ENCODE peak calls at places on chromosome 6, in five cellular contexts. Q is CD8-positive, alpha-beta T cell; U is B cell; S is tibial artery; O is IMR-90. G is an unnamed sample.

GRCh38 chr6:3663081-3663480 is 88.4 kb downstream of the PXDC1 start:
- DNase-seq in Q (no peak), U (no peak), S (no peak), O (no peak), G (no peak)

GRCh38 chr6:129432738-129433137 is 277.2 kb downstream of the ARHGAP18 start:
- DNase-seq in Q (no peak), U (no peak), S (no peak), O (peak), G (no peak)

GRCh38 chr6:166957087-166957804 is 896 bp upstream of the RNASET2 start:
- DNase-seq in Q (peak), U (no peak), S (peak), O (no peak), G (no peak)

GRCh38 chr6:129369737-129370136 is 340.2 kb downstream of the ARHGAP18 start:
- DNase-seq in Q (no peak), U (no peak), S (no peak), O (no peak), G (no peak)

GRCh38 chr6:138287144-138287955 is 69.1 kb upstream of the PBOV1 start:
- DNase-seq in Q (peak), U (peak), S (no peak), O (no peak), G (no peak)

GRCh38 chr6:137571854-137572253 is 77.7 kb upstream of the OLIG3 start:
- DNase-seq in Q (peak), U (peak), S (no peak), O (peak), G (no peak)

GRCh38 chr6:69729870-69730449 is 66.8 kb downstream of the LMBRD1 start:
- DNase-seq in Q (no peak), U (no peak), S (no peak), O (peak), G (no peak)

GRCh38 chr6:112235956-112236355 is 18.4 kb downstream of the LAMA4 start:
- DNase-seq in Q (peak), U (no peak), S (no peak), O (peak), G (no peak)

GRCh38 chr6:2028457-2029038 is 216.9 kb downstream of the GMDS start:
- DNase-seq in Q (no peak), U (peak), S (no peak), O (no peak), G (no peak)

GRCh38 chr6:131694832-131695426 is 6.3 kb downstream of the OR2A4 start:
- DNase-seq in Q (no peak), U (no peak), S (no peak), O (peak), G (no peak)

GRCh38 chr6:46998436-46999017 is 43.6 kb downstream of the ADGRF1 start:
- DNase-seq in Q (no peak), U (no peak), S (no peak), O (no peak), G (no peak)

GRCh38 chr6:14441371-14441781 is 323.8 kb downstream of the CD83 start:
- DNase-seq in Q (no peak), U (no peak), S (no peak), O (peak), G (no peak)

GRCh38 chr6:44580901-44581300 is 193.4 kb downstream of the CDC5L start:
- DNase-seq in Q (no peak), U (no peak), S (no peak), O (peak), G (no peak)

GRCh38 chr6:31497595-31498476 is at the start of gene MICB:
- DNase-seq in Q (peak), U (peak), S (peak), O (peak), G (peak)

GRCh38 chr6:143090314-143091044 is 29.8 kb downstream of the AIG1 start:
- DNase-seq in Q (no peak), U (no peak), S (no peak), O (no peak), G (no peak)

GRCh38 chr6:52125572-52125971 is 38.2 kb upstream of the PKHD1 start:
- DNase-seq in Q (no peak), U (no peak), S (no peak), O (no peak), G (no peak)

GRCh38 chr6:52233975-52234823 is 10.1 kb downstream of the IL17F start:
- DNase-seq in Q (no peak), U (no peak), S (no peak), O (peak), G (no peak)

GRCh38 chr6:44630125-44631028 is 242.9 kb downstream of the CDC5L start:
- DNase-seq in Q (no peak), U (no peak), S (no peak), O (peak), G (no peak)

GRCh38 chr6:54891536-54891935 is 45.0 kb downstream of the FAM83B start:
- DNase-seq in Q (no peak), U (no peak), S (no peak), O (peak), G (no peak)

GRCh38 chr6:28589234-28589951 is 63.7 kb downstream of the GPX5 start:
- DNase-seq in Q (no peak), U (no peak), S (no peak), O (peak), G (peak)

GRCh38 chr6:131844243-131844841 is 36.5 kb downstream of the ENPP1 start:
- DNase-seq in Q (no peak), U (no peak), S (no peak), O (peak), G (no peak)

GRCh38 chr6:72245565-72245964 is 359.2 kb downstream of the RIMS1 start:
- DNase-seq in Q (no peak), U (no peak), S (no peak), O (peak), G (no peak)

GRCh38 chr6:1091905-1092304 is 220.0 kb upstream of the FOXQ1 start:
- DNase-seq in Q (no peak), U (no peak), S (no peak), O (no peak), G (no peak)

GRCh38 chr6:7146079-7146828 is 38.5 kb downstream of the RREB1 start:
- DNase-seq in Q (peak), U (no peak), S (peak), O (peak), G (no peak)

GRCh38 chr6:498795-499231 is 107.3 kb downstream of the IRF4 start:
- DNase-seq in Q (peak), U (no peak), S (no peak), O (peak), G (no peak)

GRCh38 chr6:122014961-122015360 is 384.5 kb upstream of the HSF2 start:
- DNase-seq in Q (no peak), U (no peak), S (no peak), O (peak), G (no peak)

GRCh38 chr6:74899416-74899815 is 306.4 kb downstream of the COL12A1 start:
- DNase-seq in Q (no peak), U (no peak), S (no peak), O (peak), G (no peak)

GRCh38 chr6:20875369-20875963 is 341.2 kb downstream of the CDKAL1 start:
- DNase-seq in Q (no peak), U (no peak), S (no peak), O (peak), G (no peak)

GRCh38 chr6:149012040-149012545 is 265.3 kb downstream of the UST start:
- DNase-seq in Q (no peak), U (no peak), S (no peak), O (peak), G (no peak)

DNA sequence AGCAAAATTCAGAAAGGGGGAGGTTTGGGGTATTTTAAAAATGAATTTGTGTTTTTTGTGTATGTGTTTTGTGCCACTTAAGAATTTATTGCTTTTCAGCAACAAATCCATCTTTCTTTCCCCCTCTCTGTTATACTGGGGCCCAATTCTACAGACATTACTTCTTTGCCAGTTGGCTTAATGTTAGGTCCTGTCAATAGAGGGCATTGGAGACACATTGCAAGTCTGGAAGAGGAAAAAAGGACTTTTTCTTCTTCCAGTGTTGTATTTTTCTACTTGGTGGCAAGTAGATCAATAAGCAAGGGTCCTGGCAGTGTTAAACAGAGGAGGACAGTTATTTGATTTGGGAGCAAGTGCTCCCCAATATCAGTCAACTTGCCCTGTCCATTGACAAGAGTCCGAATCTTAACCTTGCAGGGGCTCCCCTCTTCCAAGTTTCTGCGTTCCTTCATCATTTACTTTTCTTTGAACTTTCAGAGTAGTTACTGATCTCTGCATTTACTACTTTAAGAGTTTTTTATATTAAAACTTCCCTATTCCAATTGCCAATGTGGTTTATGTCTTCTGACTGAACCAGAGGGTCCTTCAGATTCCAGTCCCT is 23.4 kb downstream of the SCML4 start:
- DNase-seq in Q (no peak), U (no peak), S (no peak), O (no peak), G (no peak)
- TF ChIP-seq CTCF in Q (peak), U (peak), S (no peak), O (peak), G (peak)

DNA sequence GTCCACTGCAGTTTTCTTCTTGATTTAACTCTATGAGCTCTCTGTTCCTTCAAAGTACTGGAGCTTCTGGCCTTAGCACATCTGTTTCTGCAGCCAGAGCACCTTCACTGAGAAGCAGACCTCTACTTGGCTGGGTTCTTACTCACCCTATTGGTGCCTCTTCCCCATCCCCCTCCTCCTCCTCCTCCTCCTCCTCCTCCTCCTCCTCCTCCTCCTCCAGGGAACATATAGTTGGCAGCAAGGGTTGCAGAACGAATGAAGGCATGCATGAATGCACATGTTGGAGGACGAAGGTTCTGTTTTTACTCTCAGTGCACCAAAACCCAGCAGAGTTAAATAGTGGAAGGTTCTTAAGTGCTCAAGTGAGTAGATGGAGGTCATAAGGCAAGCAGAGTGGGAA is 141.0 kb upstream of the ESR1 start:
- DNase-seq in Q (no peak), U (no peak), S (no peak), O (no peak), G (no peak)
- TF ChIP-seq CTCF in Q (no peak), U (no peak), S (no peak), O (no peak), G (no peak)

DNA sequence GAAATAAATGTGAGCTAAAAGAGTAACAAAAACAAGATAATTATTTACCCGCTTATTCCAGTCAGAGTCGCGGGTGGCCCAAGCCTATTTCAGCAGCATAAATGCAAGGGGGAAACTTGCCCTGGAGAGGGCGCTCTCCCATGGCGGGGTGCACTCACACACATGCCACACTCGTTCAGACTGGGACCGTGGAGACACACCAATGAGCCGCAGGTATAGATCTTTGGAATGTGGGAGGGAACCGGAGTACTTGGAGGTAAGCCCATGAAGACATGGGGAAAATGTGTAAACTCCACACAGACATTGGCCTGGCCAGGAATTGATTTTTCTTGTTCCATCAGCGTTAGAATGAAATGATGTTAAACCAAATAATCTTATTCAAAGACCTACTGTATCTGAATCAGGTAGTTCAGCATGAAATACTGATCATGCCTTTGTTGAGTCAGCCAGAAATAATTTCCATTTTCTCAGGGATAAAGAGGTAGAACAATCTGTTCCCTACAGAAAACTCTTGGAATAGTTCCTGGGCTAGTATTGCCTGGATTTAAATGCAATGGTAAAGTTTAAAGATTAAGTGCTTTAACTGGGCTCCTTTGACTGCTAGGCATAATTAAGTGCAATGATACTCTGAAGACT is 191.5 kb downstream of the MCHR2 start:
- DNase-seq in Q (no peak), U (no peak), S (no peak), O (no peak), G (no peak)
- TF ChIP-seq CTCF in Q (no peak), U (no peak), S (no peak), O (no peak), G (no peak)

GRCh38 chr6:116099036-116099435 is 1.6 kb upstream of the NT5DC1 start:
- DNase-seq in Q (no peak), U (no peak), S (no peak), O (no peak), G (no peak)

GRCh38 chr6:116102856-116103255 is 2.2 kb downstream of the NT5DC1 start:
- DNase-seq in Q (no peak), U (no peak), S (no peak), O (no peak), G (no peak)

GRCh38 chr6:116101298-116101718 is 655 bp downstream of the NT5DC1 start:
- DNase-seq in Q (no peak), U (no peak), S (peak), O (no peak), G (no peak)

GRCh38 chr6:116101790-116102189 is 1.1 kb downstream of the NT5DC1 start:
- DNase-seq in Q (no peak), U (no peak), S (no peak), O (no peak), G (no peak)

GRCh38 chr6:116100419-116101297 is at the start of gene NT5DC1:
- DNase-seq in Q (peak), U (peak), S (peak), O (peak), G (peak)
- TF ChIP-seq CTCF in Q (peak), U (peak), S (peak), O (no peak), G (peak)

GRCh38 chr6:79431469-79431868 is 105.8 kb downstream of the LCA5 start:
- DNase-seq in Q (no peak), U (no peak), S (no peak), O (no peak), G (no peak)
- TF ChIP-seq CTCF in Q (no peak), U (no peak), S (no peak), O (no peak), G (no peak)

DNA sequence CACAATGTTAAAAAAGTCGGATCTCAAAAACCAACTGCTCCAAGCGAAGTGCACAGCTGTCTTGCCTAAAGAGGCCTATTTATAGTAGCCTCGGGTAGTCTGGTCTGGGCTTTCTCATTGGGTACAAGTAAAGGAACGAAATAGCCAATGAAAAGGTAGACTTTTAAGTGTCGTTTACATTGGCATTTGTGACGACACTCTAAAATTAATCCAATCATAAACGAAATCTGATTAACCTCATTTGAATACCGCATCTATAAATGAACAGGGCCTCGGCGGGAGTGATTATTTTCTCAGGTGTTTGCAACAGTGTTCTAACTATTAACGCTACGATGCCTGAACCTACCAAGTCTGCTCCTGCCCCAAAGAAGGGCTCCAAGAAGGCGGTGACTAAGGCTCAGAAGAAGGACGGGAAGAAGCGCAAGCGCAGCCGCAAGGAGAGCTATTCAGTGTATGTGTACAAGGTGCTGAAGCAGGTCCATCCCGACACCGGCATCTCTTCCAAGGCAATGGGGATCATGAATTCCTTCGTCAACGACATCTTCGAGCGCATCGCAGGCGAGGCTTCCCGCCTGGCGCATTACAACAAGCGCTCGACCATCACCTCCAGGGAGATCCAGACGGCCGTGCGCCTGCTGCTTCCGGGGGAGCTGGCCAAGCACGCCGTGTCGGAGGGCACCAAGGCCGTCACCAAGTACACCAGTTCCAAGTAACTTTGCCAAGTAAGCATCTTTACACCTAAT is 70.8 kb downstream of the HFE start:
- DNase-seq in Q (peak), U (peak), S (peak), O (peak), G (peak)
- TF ChIP-seq CTCF in Q (no peak), U (no peak), S (no peak), O (no peak), G (no peak)

DNA sequence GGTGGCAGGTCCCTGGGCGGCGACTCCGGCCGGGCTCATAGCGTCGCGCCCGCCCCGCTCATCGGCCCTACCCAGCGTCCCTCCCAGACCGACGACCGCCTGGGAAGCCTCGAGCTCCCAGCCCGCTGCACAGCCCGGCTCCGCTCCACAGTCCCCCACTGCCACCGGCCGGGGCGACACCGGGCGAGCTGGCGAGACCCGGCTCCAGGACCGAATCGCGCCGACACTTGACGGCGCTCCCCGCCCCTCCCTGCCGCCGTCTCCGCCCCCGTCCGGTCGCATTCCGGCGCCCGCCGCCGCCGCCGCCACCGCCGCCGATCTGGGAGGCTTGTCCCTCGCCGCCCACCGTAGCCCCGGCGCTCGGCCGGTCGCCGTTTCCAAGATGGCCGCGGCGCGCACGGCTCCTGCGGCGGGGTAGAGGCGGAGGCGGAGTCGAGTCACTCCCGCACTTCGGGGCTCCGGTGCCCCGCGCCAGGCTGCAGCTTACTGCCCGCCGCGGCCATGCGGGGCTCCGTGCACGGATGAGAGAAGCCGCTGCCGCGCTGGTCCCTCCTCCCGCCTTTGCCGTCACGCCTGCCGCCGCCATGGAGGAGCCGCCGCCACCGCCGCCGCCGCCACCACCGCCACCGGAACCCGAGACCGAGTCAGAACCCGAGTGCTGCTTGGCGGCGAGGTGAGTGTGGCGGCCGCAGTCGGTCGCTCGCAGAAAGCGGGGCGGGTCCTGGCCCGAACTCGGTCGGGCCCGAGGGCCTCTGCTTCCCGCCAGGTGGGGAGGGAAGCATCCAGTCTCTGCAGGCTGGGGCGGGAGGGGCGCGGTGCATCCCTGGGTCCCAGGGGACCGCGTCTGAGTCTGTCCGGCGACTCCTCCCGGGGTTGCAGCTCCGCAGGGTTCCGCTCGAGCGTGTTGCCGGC is at the start of gene MAP3K4:
- DNase-seq in Q (peak), U (peak), S (peak), O (peak), G (peak)
- TF ChIP-seq CTCF in Q (no peak), U (no peak), S (no peak), O (no peak), G (no peak)